ENCODE peak calls at places on chromosomes 1 and 21, in seven cellular contexts. X is ovary; V is lung; B is CD8-positive, alpha-beta memory T cell; F is dorsolateral prefrontal cortex; U is substantia nigra; N is right lobe of liver. T is an unnamed sample.

GRCh38 chr1:161726631-161727342 is 5.4 kb downstream of the FCRLB start:
- DNase-seq in N (peak), V (peak), U (peak), X (peak), B (peak), F (peak), T (peak)

GRCh38 chr1:115112496-115113375 is 23.4 kb upstream of the TSPAN2 start:
- DNase-seq in U (peak), N (no peak), X (peak), B (peak), V (peak), F (peak), T (peak)

GRCh38 chr1:75672528-75673393 is 51.7 kb upstream of the ACADM start:
- DNase-seq in F (no peak), U (no peak), V (peak), N (no peak), B (no peak), X (no peak), T (no peak)

GRCh38 chr1:22229374-22229773 is 86.5 kb upstream of the WNT4 start:
- DNase-seq in N (no peak), V (no peak), B (no peak), X (no peak), U (no peak), F (no peak), T (no peak)

GRCh38 chr21:36542312-36543101 is 62.6 kb upstream of the CLDN14 start:
- DNase-seq in N (no peak), X (no peak), U (no peak), V (no peak), F (no peak), B (no peak), T (peak)

GRCh38 chr21:21165063-21165645 is 166.9 kb downstream of the NCAM2 start:
- DNase-seq in X (no peak), V (no peak), B (no peak), U (no peak), F (no peak), N (no peak), T (no peak)

GRCh38 chr1:8477983-8478362 is 160.1 kb downstream of the SLC45A1 start:
- DNase-seq in V (no peak), X (no peak), B (no peak), U (no peak), N (no peak), F (no peak), T (no peak)

GRCh38 chr1:182357913-182358312 is 33.7 kb downstream of the GLUL start:
- DNase-seq in F (no peak), X (no peak), B (no peak), U (no peak), V (no peak), N (no peak), T (no peak)

GRCh38 chr1:240242601-240243144 is 151.0 kb downstream of the FMN2 start:
- DNase-seq in B (no peak), U (no peak), F (no peak), V (no peak), X (no peak), N (no peak), T (no peak)

GRCh38 chr21:27429612-27430361 is 462.9 kb upstream of the ADAMTS5 start:
- DNase-seq in X (no peak), V (no peak), F (no peak), U (no peak), B (no peak), N (no peak), T (no peak)

GRCh38 chr21:44991538-44992483 is 52.0 kb downstream of the SLX9 start:
- DNase-seq in N (peak), V (no peak), B (no peak), U (no peak), X (no peak), F (no peak), T (no peak)

GRCh38 chr1:110643886-110644285 is 30.9 kb downstream of the KCNA3 start:
- DNase-seq in B (no peak), U (no peak), V (no peak), N (no peak), F (no peak), X (no peak), T (no peak)

GRCh38 chr21:31509108-31510017 is 150.1 kb upstream of the SOD1 start:
- DNase-seq in U (no peak), X (no peak), B (peak), V (no peak), F (peak), N (no peak), T (no peak)

GRCh38 chr21:28256420-28256831 is 736.3 kb downstream of the LTN1 start:
- DNase-seq in V (no peak), F (no peak), N (no peak), U (no peak), B (no peak), X (no peak), T (no peak)

GRCh38 chr1:201156819-201157218 is 2.5 kb upstream of the TMEM9 start:
- DNase-seq in U (no peak), B (no peak), N (no peak), X (no peak), V (no peak), F (no peak), T (no peak)

GRCh38 chr1:175783126-175783722 is 39.8 kb upstream of the TNR start:
- DNase-seq in U (no peak), V (no peak), X (no peak), F (no peak), N (no peak), B (no peak), T (no peak)

GRCh38 chr1:48807599-48808260 is 31.0 kb upstream of the BEND5 start:
- DNase-seq in U (no peak), F (no peak), X (no peak), B (no peak), V (no peak), N (no peak), T (no peak)

GRCh38 chr1:26814377-26814776 is 12.1 kb upstream of the ZDHHC18 start:
- DNase-seq in V (no peak), B (no peak), X (no peak), U (no peak), F (no peak), N (no peak), T (no peak)

GRCh38 chr1:18940303-18941020 is 16.0 kb downstream of the IFFO2 start:
- DNase-seq in F (no peak), V (no peak), B (no peak), U (no peak), X (no peak), N (no peak), T (no peak)

GRCh38 chr1:150020711-150021110 is 10.2 kb upstream of the OTUD7B start:
- DNase-seq in V (no peak), X (no peak), F (no peak), N (peak), U (no peak), B (no peak), T (no peak)

GRCh38 chr1:223748405-223748772 is 36.0 kb downstream of the CAPN2 start:
- DNase-seq in N (no peak), X (peak), F (no peak), B (no peak), U (no peak), V (no peak), T (no peak)

GRCh38 chr1:185483647-185484450 is 166.8 kb upstream of the IVNS1ABP start:
- DNase-seq in F (no peak), U (no peak), B (no peak), X (no peak), V (no peak), N (no peak), T (peak)

GRCh38 chr21:43015906-43016540 is 41.7 kb downstream of the PKNOX1 start:
- DNase-seq in B (no peak), F (no peak), X (no peak), V (no peak), N (no peak), U (no peak), T (no peak)

GRCh38 chr1:85240174-85240601 is 19.3 kb downstream of the C1orf52 start:
- DNase-seq in X (no peak), N (no peak), B (no peak), U (no peak), V (no peak), F (no peak), T (no peak)

GRCh38 chr1:23163395-23163794 is 5.3 kb downstream of the LUZP1 start:
- DNase-seq in V (no peak), B (no peak), N (no peak), F (no peak), U (no peak), X (no peak), T (no peak)

GRCh38 chr21:37700641-37701202 is 215.5 kb downstream of the KCNJ6 start:
- DNase-seq in X (no peak), V (no peak), B (no peak), N (no peak), F (peak), U (no peak), T (no peak)

GRCh38 chr1:174875306-174875705 is 124.4 kb upstream of the CACYBP start:
- DNase-seq in V (peak), F (no peak), B (no peak), X (no peak), N (peak), U (no peak), T (peak)

GRCh38 chr1:207844374-207844773 is 66.6 kb downstream of the CD34 start:
- DNase-seq in B (no peak), U (no peak), N (no peak), V (no peak), X (no peak), F (no peak), T (no peak)

GRCh38 chr1:17355898-17356297 is 16.1 kb upstream of the PADI6 start:
- DNase-seq in N (no peak), V (no peak), B (no peak), F (no peak), X (no peak), U (no peak), T (no peak)

GRCh38 chr1:17080881-17081280 is 27.0 kb upstream of the SDHB start:
- DNase-seq in F (no peak), B (no peak), U (no peak), N (no peak), X (no peak), V (no peak), T (no peak)

GRCh38 chr1:22582670-22583635 is 19.7 kb downstream of the EPHA8 start:
- DNase-seq in F (no peak), U (no peak), X (no peak), V (no peak), N (no peak), B (no peak), T (no peak)

GRCh38 chr1:222631611-222632208 is 13.8 kb downstream of the MIA3 start:
- DNase-seq in V (no peak), X (no peak), F (no peak), B (no peak), N (no peak), U (no peak), T (no peak)

GRCh38 chr1:248839168-248839555 is 1.1 kb downstream of the ZNF672 start:
- DNase-seq in N (no peak), B (no peak), F (no peak), V (no peak), X (no peak), U (no peak), T (no peak)

GRCh38 chr21:39265603-39266002 is 47.8 kb downstream of the BRWD1 start:
- DNase-seq in X (no peak), B (no peak), F (no peak), N (no peak), U (no peak), V (no peak), T (no peak)

DNA sequence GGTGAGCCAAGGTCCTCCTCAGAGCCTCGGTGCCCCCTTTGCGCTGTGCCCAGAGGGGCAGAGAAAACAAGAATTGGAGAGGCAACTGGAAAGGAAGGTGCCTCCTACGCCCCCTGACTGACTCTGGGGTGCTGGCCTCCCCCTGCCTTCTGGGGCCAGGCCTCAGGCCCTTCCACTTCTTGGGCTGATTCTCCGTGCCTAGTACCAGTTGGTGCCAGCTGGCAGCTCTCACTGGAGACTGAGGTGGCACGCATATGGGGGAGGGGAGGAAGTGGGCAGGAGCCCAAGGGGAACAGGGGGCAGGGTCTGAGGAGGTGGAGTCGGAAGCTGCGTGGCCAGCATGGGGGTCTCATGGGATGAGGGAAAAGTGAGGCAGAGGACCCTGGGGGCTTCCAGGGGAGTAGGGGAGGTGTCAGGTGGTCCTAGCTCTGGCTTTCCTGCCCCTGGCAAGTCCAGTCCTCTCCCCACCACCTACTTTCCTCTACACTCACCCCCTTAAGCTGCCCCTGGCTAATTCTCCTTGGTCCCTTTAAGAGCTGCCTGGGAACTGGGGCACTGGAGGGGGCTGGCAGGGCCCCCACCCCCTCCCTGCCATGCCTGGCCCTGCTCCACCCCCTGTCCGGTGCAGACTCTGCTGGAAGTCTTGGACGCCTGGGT is 6.5 kb upstream of the SEMA4A start:
- DNase-seq in F (no peak), N (no peak), U (peak), V (no peak), B (no peak), X (no peak), T (no peak)
- H3K27ac ChIP-seq in F (no peak), N (no peak), U (peak), V (no peak), B (no peak), X (no peak), T (no peak)

DNA sequence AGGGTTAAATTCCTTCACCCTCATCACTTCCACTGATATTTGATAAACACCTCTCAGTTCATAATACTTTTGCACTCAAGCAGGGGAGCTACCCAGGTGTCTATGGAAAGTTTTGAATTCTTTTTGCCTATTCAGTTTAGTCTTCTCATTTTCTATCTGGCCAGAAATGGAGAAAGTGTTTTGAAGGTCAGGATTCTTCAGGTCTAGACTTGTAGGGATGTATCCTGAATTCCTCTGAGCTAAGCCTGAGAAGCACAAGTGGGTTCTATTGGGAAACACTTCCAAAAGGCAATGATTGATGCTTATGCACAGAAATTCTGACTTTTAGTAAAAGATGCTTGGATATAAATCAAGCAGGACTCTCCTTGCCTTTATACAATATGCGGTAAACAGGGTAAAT is 217.8 kb upstream of the HOOK1 start:
- DNase-seq in X (no peak), F (no peak), V (no peak), B (no peak), N (no peak), U (no peak), T (no peak)
- H3K27ac ChIP-seq in X (no peak), F (no peak), V (peak), B (no peak), N (no peak), U (no peak), T (peak)

GRCh38 chr1:173475564-173476196 is 1.5 kb upstream of the PRDX6 start:
- DNase-seq in U (no peak), F (no peak), V (no peak), B (no peak), X (no peak), N (no peak), T (peak)
- H3K27ac ChIP-seq in U (peak), F (no peak), V (peak), B (peak), X (peak), N (peak), T (peak)

DNA sequence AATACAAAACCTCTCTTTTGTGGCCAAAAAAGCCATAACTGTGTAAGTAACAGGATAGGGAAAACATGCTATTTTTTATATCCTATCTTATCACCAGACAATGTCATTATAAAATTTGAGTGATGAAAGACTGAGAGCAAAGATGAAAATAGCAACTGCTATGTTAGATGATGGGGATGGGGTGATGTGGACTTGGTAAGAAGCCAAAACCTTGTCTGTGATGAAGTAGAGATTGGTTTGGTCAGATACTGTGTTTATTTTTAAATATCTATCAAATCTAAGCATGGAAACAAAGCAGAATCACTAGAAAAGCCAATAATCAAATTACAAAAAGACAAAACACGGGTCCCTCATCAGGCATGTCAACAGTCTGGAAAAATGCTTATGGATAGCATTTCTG is 631.1 kb upstream of the NR5A2 start:
- DNase-seq in B (no peak), X (no peak), F (no peak), V (no peak), U (no peak), N (no peak), T (no peak)
- H3K27ac ChIP-seq in B (no peak), X (no peak), F (no peak), V (no peak), U (no peak), N (no peak), T (no peak)

DNA sequence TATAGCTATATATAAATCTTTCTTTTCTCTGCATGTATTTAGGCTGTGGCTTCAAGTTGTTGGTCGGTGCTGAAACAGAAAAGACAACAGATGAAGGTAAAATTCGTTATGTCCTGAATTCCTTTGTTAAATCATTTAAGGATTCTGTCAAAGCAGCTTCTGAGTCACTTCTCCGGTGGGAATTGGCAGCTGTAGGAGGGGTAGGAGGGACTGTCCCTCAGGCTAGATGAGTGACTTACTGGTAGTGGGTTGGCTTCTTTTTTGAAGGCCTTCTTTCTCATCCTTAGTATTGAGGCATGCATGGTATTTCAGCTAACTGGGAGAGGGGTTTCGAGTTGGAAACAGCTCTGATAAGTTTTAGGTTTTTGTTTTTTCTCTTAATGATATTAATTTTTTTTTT is 22.1 kb upstream of the NEXN start:
- DNase-seq in V (no peak), B (no peak), U (no peak), N (no peak), X (no peak), F (no peak), T (no peak)
- H3K27ac ChIP-seq in V (no peak), B (no peak), U (no peak), N (no peak), X (no peak), F (no peak), T (no peak)

DNA sequence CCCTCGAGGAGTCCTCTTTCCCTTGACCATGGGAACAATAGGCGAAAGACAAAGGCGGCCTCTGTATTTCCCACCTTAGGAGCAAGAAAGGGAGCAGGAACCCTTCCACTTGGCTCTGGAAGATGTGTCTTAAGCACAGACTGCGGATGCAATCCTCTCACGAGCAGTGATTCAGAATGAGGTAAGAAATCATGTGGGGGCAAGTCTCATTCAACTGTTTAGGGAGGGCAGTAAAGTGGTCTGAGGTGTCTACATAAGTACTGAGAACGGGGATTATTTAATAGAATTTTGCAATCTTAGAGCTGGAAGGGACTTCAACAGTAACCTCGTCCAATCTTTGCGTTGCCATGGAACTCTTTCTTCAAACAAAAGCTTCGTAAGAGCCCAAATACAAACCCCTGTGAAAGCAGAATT is 1.6 kb upstream of the DYRK3 start:
- DNase-seq in N (no peak), X (peak), B (no peak), U (no peak), V (no peak), F (no peak), T (peak)
- H3K27ac ChIP-seq in N (peak), X (no peak), B (no peak), U (no peak), V (no peak), F (no peak), T (no peak)

DNA sequence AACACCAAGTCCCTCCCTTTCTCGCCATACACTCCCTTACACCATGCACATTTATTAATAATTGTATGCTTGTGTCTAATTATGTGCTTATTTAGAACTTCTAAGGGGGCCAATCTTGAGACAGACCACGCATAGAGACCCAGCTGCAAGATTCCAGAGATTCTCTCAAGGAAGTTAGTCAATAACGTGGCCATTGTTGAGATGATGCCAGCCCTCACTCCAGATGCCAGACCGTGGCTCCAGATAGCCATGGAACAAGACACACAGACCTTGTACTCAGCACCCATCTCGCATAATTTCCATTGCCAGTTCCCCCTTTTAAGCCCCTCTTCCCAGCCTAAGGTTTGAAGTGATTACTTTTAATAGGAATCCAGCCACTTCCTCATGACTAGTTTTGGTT is 62.4 kb downstream of the DIRAS3 start:
- DNase-seq in X (no peak), F (no peak), V (no peak), U (no peak), B (no peak), N (no peak), T (no peak)
- H3K27ac ChIP-seq in X (no peak), F (no peak), V (no peak), U (no peak), B (no peak), N (no peak), T (no peak)

GRCh38 chr21:34344058-34344425 is 19.8 kb upstream of the KCNE2 start:
- DNase-seq in U (no peak), V (no peak), X (no peak), N (no peak), F (no peak), B (no peak), T (no peak)

GRCh38 chr21:34345091-34345871 is 18.5 kb upstream of the KCNE2 start:
- DNase-seq in X (no peak), N (no peak), U (no peak), B (no peak), F (no peak), V (no peak), T (no peak)

GRCh38 chr21:34344584-34344983 is 19.2 kb upstream of the KCNE2 start:
- DNase-seq in X (no peak), N (no peak), B (no peak), V (no peak), F (no peak), U (no peak), T (no peak)

GRCh38 chr21:34343347-34344057 is 20.3 kb upstream of the KCNE2 start:
- DNase-seq in V (no peak), F (no peak), X (no peak), N (no peak), B (no peak), U (no peak), T (no peak)

DNA sequence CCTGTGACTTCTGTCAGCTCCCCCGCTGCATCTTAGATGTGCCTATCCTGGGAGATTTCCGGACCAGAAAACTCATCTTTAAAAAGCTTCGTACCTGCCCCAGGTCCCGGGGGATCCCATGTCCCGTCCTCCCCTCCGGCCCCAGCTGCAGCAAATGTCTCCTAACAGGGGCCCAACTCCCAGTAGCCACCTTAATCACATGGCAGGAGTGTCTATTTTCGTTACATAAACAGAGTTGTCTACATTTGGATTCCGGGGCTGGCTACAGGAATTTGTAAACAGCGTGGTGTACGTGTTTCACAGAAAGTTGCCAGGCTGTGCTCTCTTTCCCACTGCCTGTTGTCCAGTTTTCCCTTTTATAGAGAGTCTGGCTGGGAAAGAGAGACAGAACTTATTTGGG is 17.9 kb upstream of the KCNE2 start:
- DNase-seq in U (no peak), X (no peak), F (no peak), V (no peak), B (no peak), N (no peak), T (no peak)
- H3K27ac ChIP-seq in U (no peak), X (no peak), F (no peak), V (no peak), B (no peak), N (no peak), T (peak)